ENCODE peak calls at places on chromosome 19, in seven cellular contexts. U is AG08396; A is T-helper 1 cell; Y is CD4-positive, CD25-positive, alpha-beta regulatory T cell; Q is NCI-H524; P is progenitor cell of endocrine pancreas; J is kidney tubule cell. I is an unnamed sample.

GRCh38 chr19:53877361-53877766 is 4.6 kb upstream of the PRKCG start:
- DNase-seq in U (no peak), A (no peak), Y (peak), Q (no peak), P (no peak), J (peak), I (peak)

GRCh38 chr19:29674374-29675119 is 9.3 kb downstream of the PLEKHF1 start:
- DNase-seq in U (peak), A (no peak), Y (no peak), Q (no peak), P (no peak), J (no peak), I (no peak)

GRCh38 chr19:38733493-38734175 is 10.6 kb downstream of the CAPN12 start:
- DNase-seq in U (no peak), A (no peak), Y (no peak), Q (no peak), P (no peak), J (peak), I (no peak)

GRCh38 chr19:49361438-49362047 is 673 bp downstream of the TEAD2 start:
- DNase-seq in U (peak), A (no peak), Y (no peak), Q (peak), P (peak), J (peak), I (peak)

GRCh38 chr19:40889366-40889765 is 7.3 kb upstream of the CYP2A7 start:
- DNase-seq in U (no peak), A (no peak), Y (no peak), Q (no peak), P (no peak), J (no peak), I (no peak)

GRCh38 chr19:5792224-5792623 is 1.3 kb upstream of the DUS3L start:
- DNase-seq in U (no peak), A (no peak), Y (no peak), Q (no peak), P (no peak), J (no peak), I (no peak)

GRCh38 chr19:46748325-46749109 is 2.3 kb upstream of the STRN4 start:
- DNase-seq in U (peak), A (peak), Y (peak), Q (peak), P (peak), J (peak), I (no peak)

GRCh38 chr19:47720669-47721068 is 7.4 kb downstream of the EHD2 start:
- DNase-seq in U (no peak), A (no peak), Y (no peak), Q (no peak), P (no peak), J (no peak), I (no peak)

GRCh38 chr19:12790628-12791344 is 500 bp upstream of the JUNB start:
- DNase-seq in U (no peak), A (no peak), Y (no peak), Q (no peak), P (no peak), J (no peak), I (peak)

GRCh38 chr19:17004386-17004785 is 22.2 kb downstream of the CPAMD8 start:
- DNase-seq in U (no peak), A (no peak), Y (no peak), Q (no peak), P (no peak), J (no peak), I (no peak)

GRCh38 chr19:46746281-46746965 is at the start of gene STRN4:
- DNase-seq in U (peak), A (peak), Y (peak), Q (peak), P (peak), J (peak), I (no peak)

GRCh38 chr19:18881491-18881890 is 14.5 kb downstream of the CERS1 start:
- DNase-seq in U (no peak), A (no peak), Y (no peak), Q (no peak), P (no peak), J (no peak), I (no peak)

GRCh38 chr19:47093841-47094240 is 19.7 kb downstream of the ZC3H4 start:
- DNase-seq in U (no peak), A (no peak), Y (no peak), Q (no peak), P (no peak), J (peak), I (no peak)

GRCh38 chr19:42081584-42082258 is 5.8 kb downstream of the ZNF574 start:
- DNase-seq in U (peak), A (no peak), Y (no peak), Q (peak), P (no peak), J (peak), I (peak)

GRCh38 chr19:2775556-2776430 is 7.3 kb downstream of the SGTA start:
- DNase-seq in U (no peak), A (no peak), Y (peak), Q (no peak), P (no peak), J (peak), I (no peak)

GRCh38 chr19:29321116-29321515 is 108.2 kb upstream of the UQCRFS1 start:
- DNase-seq in U (no peak), A (no peak), Y (no peak), Q (no peak), P (no peak), J (no peak), I (no peak)

GRCh38 chr19:5018224-5019015 is 49.5 kb downstream of the KDM4B start:
- DNase-seq in U (peak), A (no peak), Y (no peak), Q (no peak), P (no peak), J (no peak), I (no peak)

GRCh38 chr19:17404015-17404414 is 1.4 kb downstream of the BST2 start:
- DNase-seq in U (no peak), A (no peak), Y (no peak), Q (no peak), P (no peak), J (no peak), I (no peak)

GRCh38 chr19:50969413-50969760 is at the start of gene KLK6:
- DNase-seq in U (no peak), A (no peak), Y (no peak), Q (no peak), P (no peak), J (peak), I (no peak)

GRCh38 chr19:54684537-54684936 is 21.8 kb downstream of the LILRB4 start:
- DNase-seq in U (peak), A (no peak), Y (no peak), Q (no peak), P (no peak), J (peak), I (peak)

GRCh38 chr19:46844067-46844489 is 6.6 kb downstream of the AP2S1 start:
- DNase-seq in U (no peak), A (no peak), Y (no peak), Q (no peak), P (no peak), J (no peak), I (no peak)

GRCh38 chr19:632228-633067 is 889 bp downstream of the POLRMT start:
- DNase-seq in U (peak), A (no peak), Y (no peak), Q (no peak), P (no peak), J (peak), I (peak)

GRCh38 chr19:4375620-4376228 is 24.6 kb downstream of the SH3GL1 start:
- DNase-seq in U (no peak), A (no peak), Y (no peak), Q (no peak), P (no peak), J (peak), I (peak)